ENCODE peak calls at places on chromosomes 11 and 22, in four cellular contexts. J, D, F and G are unnamed samples.

GRCh38 chr22:34943830-34944229 is 122.1 kb upstream of the ISX start:
- DNase-seq in F (no peak), J (no peak), D (no peak), G (no peak)

GRCh38 chr11:84384637-84385227 is 1098.6 kb upstream of the CCDC90B start:
- DNase-seq in J (peak; percentile 38), F (peak; percentile 69), D (no peak), G (no peak)

GRCh38 chr11:23370580-23371275 is 510.5 kb upstream of the CCDC179 start:
- DNase-seq in J (no peak), F (no peak), D (no peak), G (no peak)

GRCh38 chr11:129853508-129854228 is 38.0 kb downstream of the TMEM45B start:
- DNase-seq in J (no peak), F (no peak), D (no peak), G (no peak)

GRCh38 chr11:66288138-66288865 is 641 bp downstream of the YIF1A start:
- DNase-seq in J (no peak), D (no peak), F (no peak), G (no peak)

GRCh38 chr11:86091566-86091965 is 22.7 kb upstream of the PICALM start:
- DNase-seq in D (no peak), F (peak; percentile 43), J (no peak), G (no peak)

GRCh38 chr11:9090488-9091043 is 833 bp downstream of the SCUBE2 start:
- DNase-seq in F (no peak), J (no peak), D (no peak), G (no peak)

GRCh38 chr11:118928870-118929495 is 3.3 kb upstream of the BCL9L start:
- DNase-seq in J (peak; percentile 57), F (no peak), D (peak; percentile 46), G (no peak)

GRCh38 chr11:31987118-31988005 is 103.5 kb upstream of the RCN1 start:
- DNase-seq in D (no peak), J (peak; percentile 52), F (no peak), G (no peak)

GRCh38 chr22:17969732-17970131 is 54.6 kb downstream of the MICAL3 start:
- DNase-seq in D (no peak), F (peak; percentile 98), J (no peak), G (no peak)

GRCh38 chr11:70948855-70949551 is 303.4 kb downstream of the SHANK2 start:
- DNase-seq in D (no peak), F (no peak), J (no peak), G (no peak)

GRCh38 chr11:109229682-109230081 is 192.3 kb upstream of the C11orf87 start:
- DNase-seq in J (no peak), F (no peak), D (no peak), G (no peak)

GRCh38 chr11:132715041-132715440 is 817.3 kb downstream of the OPCML start:
- DNase-seq in D (no peak), F (peak; percentile 43), J (no peak), G (no peak)

GRCh38 chr11:11297578-11297977 is 55.5 kb downstream of the CSNK2A3 start:
- DNase-seq in F (no peak), D (no peak), J (no peak), G (no peak)

GRCh38 chr11:86896486-86896885 is 58.7 kb downstream of the FZD4 start:
- DNase-seq in F (no peak), J (no peak), D (no peak), G (no peak)

GRCh38 chr11:65430406-65431217 is 8.0 kb downstream of the NEAT1 start:
- DNase-seq in F (peak; percentile 34), D (no peak), J (no peak), G (no peak)

GRCh38 chr11:126890561-126890960 is 110.0 kb downstream of the KIRREL3 start:
- DNase-seq in F (no peak), J (peak; percentile 23), D (no peak), G (no peak)

GRCh38 chr11:6635082-6635932 is 16.1 kb upstream of the TPP1 start:
- DNase-seq in F (no peak), J (no peak), D (peak; percentile 64), G (no peak)

GRCh38 chr11:841981-842369 is 354 bp downstream of the POLR2L start:
- DNase-seq in D (no peak), F (no peak), J (no peak), G (no peak)

GRCh38 chr11:839280-839623 is 3.1 kb downstream of the POLR2L start:
- DNase-seq in J (no peak), D (no peak), F (no peak), G (no peak)

GRCh38 chr11:838441-839279 is 3.7 kb downstream of the POLR2L start:
- DNase-seq in J (no peak), D (no peak), F (no peak), G (no peak)

GRCh38 chr11:837990-838307 is 4.4 kb downstream of the POLR2L start:
- DNase-seq in J (no peak), F (no peak), D (no peak), G (no peak)

GRCh38 chr11:839875-840617 is 2.3 kb downstream of the POLR2L start:
- DNase-seq in F (no peak), D (no peak), J (no peak), G (no peak)
- TF ChIP-seq CTCF in F (peak; percentile 60), D (peak; percentile 57), J (no peak), G (peak; percentile 67)

GRCh38 chr11:113802621-113803020 is 23.0 kb downstream of the CLDN25 start:
- DNase-seq in J (no peak), F (no peak), D (no peak), G (no peak)

GRCh38 chr11:113796663-113797259 is 17.2 kb downstream of the CLDN25 start:
- DNase-seq in D (no peak), F (peak; percentile 58), J (peak; percentile 33), G (no peak)
- TF ChIP-seq CTCF in D (peak; percentile 74), F (peak; percentile 73), J (peak; percentile 77), G (peak; percentile 82)

GRCh38 chr11:46889689-46890475 is 28.5 kb downstream of the LRP4 start:
- DNase-seq in D (peak; percentile 57), J (peak; percentile 86), F (peak; percentile 71), G (peak; percentile 27)
- TF ChIP-seq CTCF in D (peak; percentile 85), J (peak; percentile 93), F (peak; percentile 86), G (peak; percentile 87)

GRCh38 chr11:886568-886967 is 24.0 kb downstream of the CHID1 start:
- DNase-seq in D (no peak), F (no peak), J (no peak), G (no peak)
- TF ChIP-seq CTCF in D (no peak), F (no peak), J (no peak), G (no peak)

GRCh38 chr11:77115181-77115611 is 12.6 kb downstream of the OMP start:
- DNase-seq in J (no peak), D (no peak), F (no peak), G (peak; percentile 91)
- TF ChIP-seq CTCF in J (no peak), D (peak; percentile 25), F (peak; percentile 61), G (peak; percentile 43)

GRCh38 chr22:41688365-41689211 is at the start of gene SNU13:
- DNase-seq in J (peak; percentile 93), F (peak; percentile 84), D (peak; percentile 93), G (peak; percentile 96)
- TF ChIP-seq CTCF in J (peak; percentile 40), F (peak; percentile 17), D (no peak), G (no peak)

GRCh38 chr11:62721994-62722393 is 5.3 kb downstream of the HNRNPUL2 start:
- DNase-seq in F (peak; percentile 34), D (no peak), J (no peak), G (no peak)
- TF ChIP-seq CTCF in F (peak; percentile 29), D (no peak), J (no peak), G (peak; percentile 52)

DNA sequence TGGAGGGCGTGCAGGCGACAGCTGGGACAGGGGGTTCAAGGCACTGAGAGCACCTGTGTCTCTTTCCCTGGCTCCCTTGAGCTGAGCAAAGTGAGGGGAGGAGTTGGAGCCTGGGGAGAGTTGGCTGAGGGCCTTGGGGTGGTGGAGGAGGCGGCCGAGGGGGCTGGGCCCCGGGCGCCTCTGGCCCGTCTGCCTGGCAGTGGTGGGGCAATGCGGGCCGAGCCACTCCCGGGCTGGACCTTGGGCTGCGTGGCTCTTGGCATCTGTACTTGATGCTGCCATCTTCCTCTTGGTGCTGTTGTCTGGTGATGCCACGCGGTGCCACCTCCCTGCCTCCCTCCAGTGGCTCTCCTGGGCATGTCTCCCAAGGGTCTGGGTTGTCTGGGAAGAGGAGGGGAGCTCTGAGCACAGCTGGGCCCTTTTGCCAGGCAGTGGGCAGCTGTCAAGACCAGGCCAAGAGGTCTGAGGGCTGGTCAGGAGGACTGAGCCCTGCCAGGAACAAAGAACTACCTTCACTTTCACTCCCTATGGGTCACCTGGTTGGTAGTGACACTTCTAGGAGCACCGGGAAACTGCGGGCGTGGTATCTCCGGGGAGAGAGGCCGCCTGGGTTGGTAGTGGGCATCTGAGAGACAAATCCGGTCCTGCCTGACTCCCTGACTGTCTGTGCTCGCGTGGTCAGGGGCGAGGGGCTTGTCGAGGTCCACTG is 1.3 kb downstream of the GRIK4 start:
- DNase-seq in J (no peak), D (no peak), F (no peak), G (peak; percentile 49)
- TF ChIP-seq CTCF in J (no peak), D (no peak), F (peak; percentile 23), G (peak; percentile 47)